ENCODE peak calls at places on chromosome 15, in six cellular contexts. U is mucosa of descending colon, C is fibroblast of pulmonary artery, E is fibroblast of lung, Y is left ventricle myocardium inferior, F is IMR-90. S is an unnamed sample.
A peak's percentile ranks its signal among the peaks of the same experiment; 100 is the strongest.

GRCh38 chr15:46312133-46312740 is 677.4 kb downstream of the SQOR start:
- DNase-seq in U (peak; percentile 89), C (peak; percentile 75), E (peak; percentile 63), Y (peak; percentile 47), F (peak; percentile 41), S (peak; percentile 42)

GRCh38 chr15:37291920-37292319 is 191.6 kb upstream of the MEIS2 start:
- DNase-seq in U (no peak), C (peak; percentile 3), E (no peak), Y (no peak), F (no peak), S (no peak)

GRCh38 chr15:66725468-66725785 is 23.4 kb downstream of the SMAD6 start:
- DNase-seq in U (no peak), C (no peak), E (no peak), Y (no peak), F (no peak), S (no peak)

GRCh38 chr15:81049835-81050234 is 49.1 kb downstream of the TLNRD1 start:
- DNase-seq in U (no peak), C (no peak), E (no peak), Y (no peak), F (no peak), S (no peak)

GRCh38 chr15:101091080-101092017 is 160.5 kb downstream of the CHSY1 start:
- DNase-seq in U (no peak), C (peak; percentile 94), E (peak; percentile 92), Y (peak; percentile 66), F (peak; percentile 77), S (peak; percentile 80)

GRCh38 chr15:48723964-48724363 is 78.5 kb upstream of the FBN1 start:
- DNase-seq in U (no peak), C (no peak), E (no peak), Y (no peak), F (no peak), S (no peak)

GRCh38 chr15:24858737-24859601 is 95.8 kb upstream of the SNRPN start:
- DNase-seq in U (no peak), C (no peak), E (peak; percentile 65), Y (no peak), F (peak; percentile 78), S (no peak)

GRCh38 chr15:65550681-65551098 is 20.4 kb downstream of the HACD3 start:
- DNase-seq in U (no peak), C (peak; percentile 25), E (peak; percentile 70), Y (no peak), F (peak; percentile 80), S (peak; percentile 33)

GRCh38 chr15:84752700-84753099 is 4.3 kb downstream of the ZNF592 start:
- DNase-seq in U (no peak), C (no peak), E (peak; percentile 28), Y (no peak), F (peak; percentile 50), S (peak; percentile 67)

GRCh38 chr15:28191832-28192231 is 92.7 kb upstream of the OCA2 start:
- DNase-seq in U (peak; percentile 26), C (peak; percentile 73), E (peak; percentile 84), Y (peak; percentile 58), F (peak; percentile 77), S (peak; percentile 72)

GRCh38 chr15:100116416-100117190 is 225.2 kb downstream of the ADAMTS17 start:
- DNase-seq in U (no peak), C (no peak), E (peak; percentile 57), Y (peak; percentile 81), F (no peak), S (no peak)

GRCh38 chr15:80608688-80609087 is 86.4 kb upstream of the ABHD17C start:
- DNase-seq in U (no peak), C (no peak), E (no peak), Y (no peak), F (no peak), S (no peak)

GRCh38 chr15:52124270-52124878 is 11.8 kb upstream of the BCL2L10 start:
- DNase-seq in U (no peak), C (peak; percentile 60), E (no peak), Y (no peak), F (peak; percentile 76), S (peak; percentile 73)

GRCh38 chr15:43268111-43269105 is 1.7 kb upstream of the TGM5 start:
- DNase-seq in U (no peak), C (no peak), E (no peak), Y (no peak), F (no peak), S (peak; percentile 21)

GRCh38 chr15:79243723-79244122 is 38.8 kb upstream of the ANKRD34C start:
- DNase-seq in U (no peak), C (peak; percentile 1), E (no peak), Y (peak; percentile 40), F (no peak), S (no peak)

GRCh38 chr15:34241376-34242350 is 16.8 kb downstream of the EMC4 start:
- DNase-seq in U (peak; percentile 62), C (peak; percentile 70), E (peak; percentile 65), Y (no peak), F (peak; percentile 51), S (peak; percentile 21)

GRCh38 chr15:82312611-82313349 is 36.5 kb downstream of the GOLGA6L10 start:
- DNase-seq in U (no peak), C (peak; percentile 18), E (peak; percentile 42), Y (no peak), F (peak; percentile 37), S (peak; percentile 48)

GRCh38 chr15:80325206-80325605 is 73.2 kb upstream of the CTXND1 start:
- DNase-seq in U (no peak), C (peak; percentile 23), E (peak; percentile 43), Y (no peak), F (no peak), S (no peak)

GRCh38 chr15:59315914-59316428 is 56.7 kb downstream of the MYO1E start:
- DNase-seq in U (peak; percentile 80), C (no peak), E (no peak), Y (no peak), F (peak; percentile 51), S (no peak)

GRCh38 chr15:39667382-39668127 is 86.7 kb downstream of the THBS1 start:
- DNase-seq in U (no peak), C (no peak), E (no peak), Y (no peak), F (no peak), S (no peak)

GRCh38 chr15:41940441-41940857 is 31.9 kb downstream of the EHD4 start:
- DNase-seq in U (no peak), C (peak; percentile 77), E (peak; percentile 60), Y (no peak), F (peak; percentile 87), S (peak; percentile 77)

GRCh38 chr15:74821091-74821789 is 5.2 kb upstream of the CPLX3 start:
- DNase-seq in U (no peak), C (no peak), E (no peak), Y (no peak), F (no peak), S (peak; percentile 32)
- H3K4me3 ChIP-seq in U (no peak overlapping the region), C (no peak overlapping the region), E (no peak overlapping the region), Y (no peak overlapping the region), F (no peak overlapping the region), S (no peak overlapping the region)

GRCh38 chr15:54088837-54089236 is 110.6 kb downstream of the UNC13C start:
- DNase-seq in U (no peak), C (no peak), E (no peak), Y (no peak), F (no peak), S (no peak)

GRCh38 chr15:54099010-54099409 is 120.8 kb downstream of the UNC13C start:
- DNase-seq in U (no peak), C (no peak), E (no peak), Y (no peak), F (no peak), S (no peak)

GRCh38 chr15:54089776-54090175 is 111.5 kb downstream of the UNC13C start:
- DNase-seq in U (no peak), C (no peak), E (no peak), Y (no peak), F (no peak), S (no peak)

GRCh38 chr15:54097019-54097418 is 118.8 kb downstream of the UNC13C start:
- DNase-seq in U (no peak), C (no peak), E (no peak), Y (no peak), F (no peak), S (no peak)

DNA sequence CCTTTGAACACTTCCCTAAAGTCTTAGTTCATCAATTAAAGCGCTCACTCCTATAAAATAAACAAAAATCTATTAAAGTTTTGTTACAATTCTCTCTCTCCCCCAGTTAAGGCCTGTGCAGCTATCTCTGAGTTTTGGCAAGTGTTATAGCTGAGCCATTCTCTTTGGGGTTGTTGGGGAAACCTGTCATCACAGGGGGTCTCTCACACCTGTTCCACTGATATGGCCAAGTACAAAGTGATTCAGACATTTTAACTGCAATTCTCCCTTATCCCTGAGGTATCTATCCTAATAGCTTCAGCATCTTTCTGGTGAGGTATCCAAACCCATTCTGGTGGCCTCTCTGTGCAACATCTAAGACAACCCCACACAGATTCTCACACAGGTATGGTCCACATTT is 116.4 kb downstream of the UNC13C start:
- DNase-seq in U (no peak), C (no peak), E (no peak), Y (no peak), F (no peak), S (no peak)
- TF ChIP-seq CTCF in U (no peak), C (no peak), E (no peak), Y (no peak), F (no peak), S (no peak)

DNA sequence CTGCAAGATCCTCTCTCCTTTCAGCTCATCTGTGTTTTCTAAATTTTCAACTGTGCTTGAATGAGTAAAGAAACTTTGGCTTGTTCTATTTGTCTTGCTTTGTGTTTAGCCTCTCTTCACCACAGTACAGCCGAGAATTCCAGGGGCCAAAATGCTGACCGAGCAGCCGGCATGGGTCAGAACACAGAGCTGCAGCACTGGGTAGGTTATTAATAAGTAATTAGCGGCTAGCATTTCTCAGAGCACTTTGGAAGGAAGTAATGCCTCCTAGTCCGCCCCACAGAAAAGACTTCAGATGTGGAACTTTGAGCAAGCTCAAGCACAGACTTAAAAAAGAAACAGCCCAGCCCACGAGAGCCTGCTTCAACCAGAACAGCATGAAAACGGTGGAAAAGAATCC is 343.9 kb downstream of the ARRDC4 start:
- DNase-seq in U (no peak), C (no peak), E (no peak), Y (no peak), F (no peak), S (no peak)
- H3K4me3 ChIP-seq in U (no peak overlapping the region), C (no peak overlapping the region), E (no peak overlapping the region), Y (no peak overlapping the region), F (no peak overlapping the region), S (no peak overlapping the region)

GRCh38 chr15:63463030-63463429 is 41.4 kb upstream of the USP3 start:
- DNase-seq in U (no peak), C (no peak), E (no peak), Y (no peak), F (no peak), S (no peak)
- TF ChIP-seq CTCF in U (no peak), C (no peak), E (no peak), Y (no peak), F (no peak), S (no peak)

DNA sequence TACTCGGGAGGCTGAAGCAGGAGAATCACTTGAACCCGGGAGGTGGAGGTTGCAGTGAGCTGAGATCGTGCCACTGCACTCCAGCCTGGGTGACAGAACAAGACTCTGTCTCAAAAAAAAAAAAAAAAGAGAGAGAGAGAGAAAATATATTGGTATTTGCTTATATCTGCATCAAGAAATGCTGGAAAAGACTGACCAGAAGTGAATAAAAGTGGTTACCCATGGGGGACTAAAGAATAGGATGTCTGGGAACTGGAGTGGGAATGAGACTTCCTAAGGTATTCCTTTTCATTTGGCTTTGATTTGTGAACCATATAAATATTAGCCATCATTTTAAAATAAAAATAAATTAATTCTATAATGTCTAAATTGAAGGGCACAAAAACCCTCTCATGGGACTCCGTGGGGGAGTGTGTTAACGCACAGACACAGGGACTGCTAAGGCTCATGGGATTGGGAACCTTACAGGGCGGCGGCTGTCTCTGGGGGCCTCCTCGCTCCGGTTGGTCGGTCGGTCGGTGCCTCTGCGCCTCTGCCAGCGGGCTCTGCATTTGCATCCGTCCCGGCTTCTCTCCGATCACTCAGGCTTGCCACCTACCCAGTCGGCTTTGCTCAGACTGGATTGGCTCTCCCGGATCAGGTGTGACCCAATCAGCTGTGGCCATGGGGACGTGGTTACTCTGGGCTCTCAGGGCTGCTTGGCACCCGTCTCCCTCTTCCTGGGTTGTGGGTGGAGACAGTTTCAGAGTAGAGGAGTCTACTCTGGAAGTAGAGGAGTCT is 12.7 kb upstream of the TSPAN3 start:
- DNase-seq in U (peak; percentile 86), C (peak; percentile 74), E (no peak), Y (peak; percentile 78), F (peak; percentile 15), S (no peak)
- H3K4me3 ChIP-seq in U (no peak overlapping the region), C (peak overlapping the region; percentile 29), E (no peak overlapping the region), Y (peak overlapping the region; percentile 58), F (no peak overlapping the region), S (no peak overlapping the region)